ENCODE peak calls at places on chromosomes 7 and 10, in five cellular contexts. D is GM12878, L is fibroblast of lung, W is GM23248, N is endothelial cell of umbilical vein. P is an unnamed sample.

GRCh38 chr7:85014936-85015335 is 171.9 kb downstream of the SEMA3D start:
- DNase-seq in D (no peak), L (no peak), W (no peak), N (no peak), P (no peak)

GRCh38 chr10:32692174-32692573 is 246.2 kb downstream of the CCDC7 start:
- DNase-seq in D (no peak), L (peak; percentile 98), W (peak; percentile 86), N (no peak), P (no peak)

GRCh38 chr10:8179081-8179480 is 124.6 kb downstream of the GATA3 start:
- DNase-seq in D (no peak), L (no peak), W (no peak), N (no peak), P (no peak)

GRCh38 chr7:32905175-32905662 is 13.7 kb upstream of the KBTBD2 start:
- DNase-seq in D (no peak), L (peak; percentile 83), W (peak; percentile 93), N (peak; percentile 86), P (peak; percentile 83)

GRCh38 chr7:54864718-54865117 is 105.7 kb upstream of the SEC61G start:
- DNase-seq in D (no peak), L (peak; percentile 26), W (no peak), N (no peak), P (no peak)

GRCh38 chr10:104548090-104548489 is 93.0 kb upstream of the SORCS3 start:
- DNase-seq in D (no peak), L (peak; percentile 32), W (peak; percentile 50), N (no peak), P (peak; percentile 35)

GRCh38 chr7:14740606-14741005 is 161.9 kb downstream of the DGKB start:
- DNase-seq in D (no peak), L (no peak), W (no peak), N (no peak), P (no peak)

GRCh38 chr7:157688439-157689268 is 351.9 kb downstream of the DNAJB6 start:
- DNase-seq in D (no peak), L (no peak), W (no peak), N (no peak), P (no peak)

GRCh38 chr7:90957883-90958282 is 306.4 kb upstream of the FZD1 start:
- DNase-seq in D (no peak), L (no peak), W (no peak), N (no peak), P (no peak)

GRCh38 chr7:41139789-41140188 is 563.1 kb downstream of the INHBA start:
- DNase-seq in D (no peak), L (no peak), W (no peak), N (no peak), P (no peak)

GRCh38 chr10:112875474-112876267 is 74.4 kb upstream of the TCF7L2 start:
- DNase-seq in D (no peak), L (peak; percentile 75), W (peak; percentile 75), N (peak; percentile 25), P (peak; percentile 48)

GRCh38 chr10:52918714-52919316 is 146.2 kb upstream of the MBL2 start:
- DNase-seq in D (no peak), L (no peak), W (no peak), N (no peak), P (no peak)

DNA sequence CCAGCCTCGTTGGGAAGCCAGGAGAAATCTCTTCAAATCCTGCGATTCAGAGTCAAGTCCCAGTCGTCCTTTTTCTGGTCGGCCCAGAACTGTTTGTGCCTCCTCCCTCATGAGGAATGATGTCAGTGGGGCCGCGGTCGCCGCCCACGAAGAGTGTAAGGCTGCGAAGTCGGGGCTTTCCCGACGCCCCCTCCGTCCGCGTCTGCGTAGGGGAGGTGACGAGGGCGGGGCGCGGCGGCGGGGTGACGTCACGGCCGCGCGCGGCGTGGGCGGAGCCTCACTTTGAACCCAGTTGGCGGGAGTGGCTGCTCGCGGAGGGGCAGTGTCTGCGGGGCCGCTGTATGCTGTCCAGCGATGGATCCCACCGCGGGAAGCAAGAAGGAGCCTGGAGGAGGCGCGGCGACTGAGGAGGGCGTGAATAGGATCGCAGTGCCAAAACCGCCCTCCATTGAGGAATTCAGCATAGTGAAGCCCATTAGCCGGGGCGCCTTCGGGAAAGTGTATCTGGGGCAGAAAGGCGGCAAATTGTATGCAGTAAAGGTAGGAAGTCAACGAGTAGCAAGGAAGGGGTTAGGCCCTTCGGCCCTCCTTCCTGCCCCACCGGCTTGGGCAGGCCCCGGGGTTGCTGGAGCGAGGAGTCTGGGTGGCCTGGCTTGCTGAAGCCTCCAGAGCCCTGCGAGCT is at the start of gene MASTL:
- DNase-seq in D (peak; percentile 69), L (peak; percentile 94), W (peak; percentile 98), N (peak; percentile 95), P (peak; percentile 97)
- TF ChIP-seq EZH2 in D (no peak), L (no peak), W (no peak), N (no peak), P (no peak)

DNA sequence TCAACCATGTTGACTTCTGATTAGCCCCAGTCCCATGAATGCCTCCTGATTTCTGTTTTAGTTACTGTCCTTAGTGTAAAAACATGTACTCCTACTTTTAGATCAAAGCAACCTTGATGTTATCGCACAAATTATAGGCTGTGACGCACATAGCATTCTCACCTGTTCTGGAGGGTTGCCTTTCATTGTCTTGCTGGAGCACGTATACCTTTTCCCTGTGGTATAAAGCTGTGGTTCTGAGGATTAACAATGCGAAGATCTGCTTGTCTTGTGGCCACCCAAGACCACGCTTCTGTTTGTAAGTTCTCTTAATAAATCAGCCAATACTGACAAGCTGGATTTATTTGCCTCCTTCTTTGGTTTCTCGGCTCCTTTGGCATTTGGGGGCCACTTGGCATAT is 30.1 kb upstream of the GLCCI1 start:
- DNase-seq in D (no peak), L (no peak), W (no peak), N (no peak), P (no peak)
- H3K4me3 ChIP-seq in D (no peak overlapping the region), L (no peak overlapping the region), W (no peak overlapping the region), N (no peak overlapping the region), P (no peak overlapping the region)

GRCh38 chr7:101902680-101903504 is 85.5 kb downstream of the CUX1 start:
- DNase-seq in D (no peak), L (no peak), W (no peak), N (peak; percentile 53), P (no peak)
- H4K20me1 ChIP-seq in D (peaks cover 4% of the 10 kb centered on the region), L (no peaks in the 10 kb centered on the region), W (no peaks in the 10 kb centered on the region), N (no peaks in the 10 kb centered on the region), P (peaks cover 47% of the 10 kb centered on the region)

GRCh38 chr10:58775960-58776574 is 263.4 kb downstream of the BICC1 start:
- DNase-seq in D (no peak), L (peak; percentile 90), W (peak; percentile 87), N (no peak), P (no peak)

GRCh38 chr10:58767652-58768051 is 255.0 kb downstream of the BICC1 start:
- DNase-seq in D (no peak), L (no peak), W (no peak), N (no peak), P (no peak)

GRCh38 chr10:58773351-58773750 is 260.7 kb downstream of the BICC1 start:
- DNase-seq in D (no peak), L (peak; percentile 13), W (no peak), N (no peak), P (no peak)

GRCh38 chr10:58773942-58774341 is 261.3 kb downstream of the BICC1 start:
- DNase-seq in D (no peak), L (no peak), W (no peak), N (no peak), P (no peak)

DNA sequence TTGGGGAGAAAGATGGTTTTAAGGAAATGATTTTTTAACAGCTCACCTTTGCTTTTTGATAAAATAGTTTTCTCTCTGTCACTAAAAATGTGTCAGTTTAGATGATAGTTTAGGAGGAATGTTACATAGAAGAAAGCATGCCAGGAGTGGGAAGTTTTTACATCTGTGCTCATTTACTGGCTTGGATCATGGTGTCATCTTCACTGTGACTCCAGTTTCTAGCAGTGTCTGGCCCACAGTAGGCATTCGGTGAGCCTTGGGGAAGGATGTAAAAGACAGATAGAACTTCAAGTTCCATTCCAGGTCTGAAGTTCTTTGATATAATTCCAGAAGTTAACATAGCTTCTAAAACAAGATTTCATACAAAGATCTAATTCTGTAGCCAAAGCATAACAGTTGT is 259.2 kb downstream of the BICC1 start:
- DNase-seq in D (no peak), L (no peak), W (no peak), N (no peak), P (no peak)
- TF ChIP-seq EZH2 in D (no peak), L (no peak), W (no peak), N (no peak), P (no peak)

DNA sequence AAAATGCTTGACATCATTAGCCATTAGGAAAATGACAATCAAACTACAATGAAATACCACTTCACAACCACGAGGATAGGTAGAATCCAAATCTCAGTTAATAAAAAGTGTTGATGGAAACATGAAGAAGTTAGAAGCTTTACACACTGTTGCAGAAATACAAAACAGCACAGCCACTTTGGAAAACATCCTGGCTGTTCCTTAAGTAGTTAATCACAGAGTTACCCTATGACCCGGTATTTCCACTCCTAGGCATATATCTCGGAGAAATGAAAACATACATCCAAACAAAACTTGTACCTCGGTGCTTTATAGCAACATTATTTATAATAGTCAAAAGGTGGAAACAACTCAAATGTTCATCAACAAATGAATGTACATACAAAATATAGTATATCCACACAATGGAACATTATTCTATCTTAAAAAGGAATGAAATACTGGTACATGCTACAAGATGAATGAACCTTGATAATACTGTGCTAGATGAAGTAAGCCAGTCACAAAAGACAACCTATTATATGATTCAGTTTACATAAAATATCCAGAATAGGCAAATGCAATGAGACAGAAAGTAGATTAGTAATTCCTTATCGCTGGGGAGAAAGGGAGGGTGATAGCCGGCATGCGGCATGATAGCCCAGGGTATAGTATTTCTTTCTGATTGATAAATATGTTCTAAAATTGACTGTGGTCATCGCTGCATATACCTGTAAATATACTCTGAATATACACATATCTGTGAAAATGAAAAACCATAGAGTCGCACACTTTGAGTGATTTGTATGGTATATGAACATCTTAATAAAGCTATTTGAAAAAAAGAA is 1.9 kb downstream of the VWDE start:
- DNase-seq in D (no peak), L (no peak), W (no peak), N (peak; percentile 6), P (no peak)
- H3K4me3 ChIP-seq in D (no peak overlapping the region), L (no peak overlapping the region), W (no peak overlapping the region), N (no peak overlapping the region), P (no peak overlapping the region)

DNA sequence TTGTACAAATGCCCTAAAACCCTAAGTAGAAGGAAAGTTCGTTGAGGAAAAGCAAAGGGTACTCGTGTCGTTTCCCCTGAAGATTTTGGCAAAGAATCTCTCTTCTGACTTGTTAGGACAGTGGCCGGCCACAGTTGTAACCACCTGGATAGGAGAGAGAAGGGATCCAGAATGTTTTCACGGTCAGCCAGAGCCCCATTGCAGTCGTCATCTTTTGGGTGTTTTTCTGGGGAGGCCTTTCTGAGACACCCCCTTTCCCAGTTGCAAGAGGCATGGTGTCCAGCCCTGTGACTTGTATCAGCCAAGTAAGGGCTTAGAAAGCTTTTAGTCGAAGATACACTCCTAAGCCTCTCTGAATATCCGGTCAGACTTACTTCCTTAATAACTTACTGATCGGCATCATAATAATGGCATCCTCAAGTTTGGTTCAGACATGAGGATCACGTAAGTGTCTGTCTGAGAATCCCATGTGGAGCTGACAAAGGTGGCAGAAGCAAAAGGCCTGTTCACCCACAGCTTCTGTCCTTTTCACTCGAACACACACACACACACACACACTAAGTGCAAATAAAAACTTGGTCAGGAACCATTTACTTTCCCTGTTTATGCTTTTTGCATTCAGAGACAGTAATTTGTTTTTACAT is 435.7 kb upstream of the GALNT17 start:
- DNase-seq in D (no peak), L (peak; percentile 65), W (peak; percentile 57), N (no peak), P (no peak)
- H4K20me1 ChIP-seq in D (no peaks in the 10 kb centered on the region), L (no peaks in the 10 kb centered on the region), W (no peaks in the 10 kb centered on the region), N (no peaks in the 10 kb centered on the region), P (peaks cover 47% of the 10 kb centered on the region)

GRCh38 chr7:71860572-71860971 is 551.6 kb downstream of the CALN1 start:
- DNase-seq in D (no peak), L (no peak), W (no peak), N (no peak), P (no peak)
- TF ChIP-seq EZH2 in D (no peak), L (no peak), W (no peak), N (no peak), P (no peak)